ENCODE peak calls at places on chromosomes 3 and 15, in eight cellular contexts. C is A549; F is heart right ventricle; O is CD8-positive, alpha-beta memory T cell; L is stomach; M is heart left ventricle; B is right atrium auricular region; Y is endothelial cell of umbilical vein. W is an unnamed sample.
A peak's percentile ranks its signal among the peaks of the same experiment; 100 is the strongest.

GRCh38 chr3:195550723-195551122 is 7.6 kb upstream of the PPP1R2 start:
- DNase-seq in F (no peak), O (no peak), L (no peak), B (no peak), M (no peak), C (no peak), Y (no peak), W (no peak)

GRCh38 chr15:59555696-59556095 is 55.9 kb upstream of the GCNT3 start:
- DNase-seq in B (no peak), M (no peak), Y (no peak), L (no peak), C (peak; percentile 83), O (no peak), F (no peak), W (peak; percentile 67)

GRCh38 chr3:119604878-119605277 is 7.2 kb downstream of the PLA1A start:
- DNase-seq in Y (no peak), F (no peak), L (no peak), M (no peak), B (no peak), O (no peak), C (no peak), W (peak; percentile 56)

GRCh38 chr15:68420186-68420684 is 11.7 kb downstream of the ITGA11 start:
- DNase-seq in C (peak; percentile 50), O (no peak), L (no peak), F (no peak), B (peak; percentile 54), M (peak; percentile 1), Y (no peak), W (peak; percentile 7)

GRCh38 chr15:60392986-60393811 is 4.6 kb downstream of the ANXA2 start:
- DNase-seq in F (no peak), L (peak; percentile 55), M (peak; percentile 79), O (no peak), C (peak; percentile 98), B (peak; percentile 88), Y (peak; percentile 94), W (peak; percentile 97)

GRCh38 chr3:69181592-69182211 is 59.3 kb upstream of the LMOD3 start:
- DNase-seq in O (no peak), M (no peak), L (no peak), B (no peak), F (no peak), Y (peak; percentile 98), C (peak; percentile 35), W (peak; percentile 48)

GRCh38 chr3:133868166-133868565 is 27.5 kb downstream of the RAB6B start:
- DNase-seq in B (no peak), O (no peak), F (peak; percentile 25), C (no peak), M (no peak), L (no peak), Y (no peak), W (no peak)

GRCh38 chr3:197023241-197023997 is 6.2 kb downstream of the MELTF start:
- DNase-seq in B (peak; percentile 54), C (no peak), Y (no peak), L (no peak), M (no peak), O (no peak), F (no peak), W (no peak)

GRCh38 chr3:124779116-124779515 is 48.9 kb downstream of the UMPS start:
- DNase-seq in Y (no peak), L (no peak), F (no peak), C (no peak), O (no peak), B (no peak), M (no peak), W (no peak)
- H3K27ac ChIP-seq in Y (no peak overlapping the region), L (no peak overlapping the region), F (peak overlapping the region; percentile 89), C (peak overlapping the region; percentile 3), O (no peak overlapping the region), B (peak overlapping the region; percentile 95), M (peak overlapping the region; percentile 91), W (no peak overlapping the region)

DNA sequence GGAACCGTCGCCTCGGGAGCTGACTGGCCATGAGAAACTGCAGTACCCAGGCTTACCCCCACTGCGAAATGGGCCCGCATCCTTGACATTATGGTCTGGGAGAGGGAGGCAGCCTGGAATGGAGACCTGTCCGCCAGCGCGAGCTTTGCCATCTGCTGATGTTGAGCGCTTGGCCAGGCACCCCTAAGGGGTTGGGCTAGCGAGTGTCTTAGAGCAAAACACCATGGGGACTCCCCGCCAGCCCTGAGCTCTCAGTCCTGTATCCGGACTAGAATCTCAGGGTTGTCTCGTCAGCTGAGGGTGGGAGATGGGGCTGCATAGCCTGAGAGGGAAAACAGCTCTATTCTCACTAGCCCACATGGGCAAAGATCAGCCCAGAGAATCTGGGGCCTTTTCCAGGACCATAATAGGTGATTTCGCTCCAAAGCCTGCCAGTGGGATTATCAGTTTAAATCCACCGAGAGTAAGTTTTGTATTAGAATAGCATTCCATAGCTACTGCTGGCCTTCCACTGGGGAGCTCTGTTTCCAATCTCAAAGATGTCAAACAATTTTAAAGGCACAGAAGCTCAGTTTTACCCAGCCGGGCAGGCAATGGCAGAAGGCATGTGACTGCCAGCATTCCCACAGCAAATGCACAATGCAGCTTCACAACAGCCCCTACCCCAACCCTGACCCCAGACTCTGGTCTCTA is 167.5 kb upstream of the TPM1 start:
- DNase-seq in L (no peak), Y (no peak), M (no peak), O (no peak), C (no peak), B (no peak), F (peak; percentile 23), W (no peak)
- H3K4me1 ChIP-seq in L (peaks cover 24% of the 10 kb centered on the region), Y (peaks cover 13% of the 10 kb centered on the region), M (peaks cover 17% of the 10 kb centered on the region), O (no peaks in the 10 kb centered on the region), C (no peaks in the 10 kb centered on the region), B (peaks cover 15% of the 10 kb centered on the region), F (peaks cover 23% of the 10 kb centered on the region), W (no peaks in the 10 kb centered on the region)

GRCh38 chr3:187997946-187998561 is 155.9 kb upstream of the LPP start:
- DNase-seq in O (no peak), L (no peak), M (no peak), F (no peak), B (no peak), C (no peak), Y (no peak), W (no peak)

GRCh38 chr3:187998611-187999010 is 155.3 kb upstream of the LPP start:
- DNase-seq in Y (no peak), L (no peak), B (no peak), C (no peak), F (no peak), O (no peak), M (no peak), W (no peak)

GRCh38 chr3:187997490-187997889 is 156.5 kb upstream of the LPP start:
- DNase-seq in C (no peak), B (no peak), L (no peak), F (no peak), O (no peak), Y (no peak), M (no peak), W (no peak)

GRCh38 chr3:187994221-187995085 is 159.5 kb upstream of the LPP start:
- DNase-seq in C (no peak), L (no peak), O (no peak), M (no peak), B (no peak), F (no peak), Y (no peak), W (peak; percentile 29)

DNA sequence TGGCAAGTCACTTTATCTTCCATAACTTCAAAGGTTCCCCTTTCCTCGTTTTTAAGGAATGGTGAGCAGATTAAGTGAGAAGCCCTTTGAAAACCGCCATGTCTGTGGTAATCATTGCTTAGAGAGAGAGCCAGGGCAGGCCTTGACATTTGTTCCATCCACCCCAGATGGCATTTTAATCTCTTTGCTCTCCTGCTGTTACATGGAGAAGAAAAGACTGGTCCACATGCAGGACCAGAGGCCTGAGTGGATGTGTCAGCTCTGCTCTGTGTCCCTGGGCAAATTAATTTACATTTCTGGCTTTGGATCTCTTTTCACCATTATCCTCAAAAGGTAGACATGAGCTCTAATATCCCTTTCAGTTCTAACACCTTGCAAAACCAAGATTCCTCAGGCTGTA is 157.3 kb upstream of the LPP start:
- DNase-seq in B (no peak), M (no peak), F (no peak), O (no peak), Y (no peak), L (no peak), C (no peak), W (no peak)
- H3K27ac ChIP-seq in B (no peak overlapping the region), M (no peak overlapping the region), F (no peak overlapping the region), O (no peak overlapping the region), Y (no peak overlapping the region), L (no peak overlapping the region), C (no peak overlapping the region), W (no peak overlapping the region)

GRCh38 chr15:39157902-39158301 is 423.0 kb upstream of the THBS1 start:
- DNase-seq in L (no peak), C (no peak), B (no peak), Y (no peak), M (no peak), F (no peak), O (no peak), W (no peak)
- H3K4me1 ChIP-seq in L (peaks cover 14% of the 10 kb centered on the region), C (peaks cover 20% of the 10 kb centered on the region), B (peaks cover 4% of the 10 kb centered on the region), Y (no peaks in the 10 kb centered on the region), M (peaks cover 16% of the 10 kb centered on the region), F (peaks cover 23% of the 10 kb centered on the region), O (no peaks in the 10 kb centered on the region), W (peaks cover 20% of the 10 kb centered on the region)

GRCh38 chr3:8882617-8883016 is 80.7 kb downstream of the RAD18 start:
- DNase-seq in M (no peak), C (no peak), F (no peak), O (no peak), Y (no peak), L (no peak), B (no peak), W (no peak)

GRCh38 chr3:8884630-8885290 is 78.5 kb downstream of the RAD18 start:
- DNase-seq in L (no peak), Y (no peak), M (no peak), O (no peak), F (no peak), C (no peak), B (no peak), W (no peak)

GRCh38 chr3:8879347-8879944 is 83.8 kb downstream of the RAD18 start:
- DNase-seq in C (no peak), F (no peak), L (no peak), B (no peak), Y (no peak), O (no peak), M (no peak), W (no peak)

GRCh38 chr3:8885806-8886205 is 77.5 kb downstream of the RAD18 start:
- DNase-seq in Y (no peak), O (no peak), F (no peak), B (no peak), L (no peak), C (no peak), M (no peak), W (no peak)

GRCh38 chr3:8882171-8882593 is 81.1 kb downstream of the RAD18 start:
- DNase-seq in F (no peak), O (no peak), B (no peak), M (no peak), C (no peak), Y (no peak), L (no peak), W (no peak)
- H3K27ac ChIP-seq in F (no peak overlapping the region), O (no peak overlapping the region), B (no peak overlapping the region), M (no peak overlapping the region), C (no peak overlapping the region), Y (no peak overlapping the region), L (no peak overlapping the region), W (no peak overlapping the region)

DNA sequence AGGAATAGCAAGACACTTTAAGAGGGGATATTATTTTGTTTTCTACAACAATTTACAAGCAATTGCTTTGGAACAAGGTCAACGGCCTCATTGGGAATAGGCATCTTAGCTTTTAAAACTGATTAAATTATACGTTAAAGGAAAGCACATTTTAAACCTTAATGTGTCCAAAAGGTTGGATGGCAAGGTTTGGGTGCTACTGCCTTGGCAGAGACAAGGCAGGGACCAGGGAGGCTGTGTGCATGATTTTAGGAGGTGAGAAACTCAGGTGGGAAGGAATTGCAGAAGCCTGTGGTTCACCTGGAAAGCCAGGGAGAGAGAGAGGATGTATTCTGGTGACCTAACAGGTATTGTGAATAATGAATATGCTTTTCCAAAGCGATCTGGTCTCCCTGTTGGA is 54.3 kb downstream of the TGFBR2 start:
- DNase-seq in L (no peak), M (no peak), Y (no peak), B (no peak), O (no peak), F (no peak), C (no peak), W (no peak)
- H3K4me1 ChIP-seq in L (peaks cover 62% of the 10 kb centered on the region), M (peaks cover 89% of the 10 kb centered on the region), Y (peaks cover 100% of the 10 kb centered on the region), B (peaks cover 94% of the 10 kb centered on the region), O (peaks cover 100% of the 10 kb centered on the region), F (peaks cover 98% of the 10 kb centered on the region), C (peaks cover 60% of the 10 kb centered on the region), W (peaks cover 52% of the 10 kb centered on the region)